ENCODE peak calls at places on chromosomes 2 and 18, in eight cellular contexts. D is Jurkat, Clone E6-1; P is activated T-helper 9 cell treated with anti-CD3 and anti-CD28 coated beads, Interleukin-2, amount 50 U/mL, for 16 hours; A is dorsolateral prefrontal cortex; M is midbrain; B is RWPE1; S is Panc1; G is activated CD4-positive, alpha-beta T cell treated with anti-CD3 and anti-CD28 coated beads for 4 hours. W is an unnamed sample.

GRCh38 chr18:1604751-1605150 is 700.1 kb downstream of the ADCYAP1 start:
- DNase-seq in D (no peak), A (no peak), G (no peak), S (no peak), M (no peak), P (no peak), B (no peak), W (no peak)

GRCh38 chr2:179963626-179964025 is 43.5 kb downstream of the CWC22 start:
- DNase-seq in P (no peak), G (no peak), S (no peak), B (peak; percentile 45), M (no peak), A (no peak), D (no peak), W (peak; percentile 48)

GRCh38 chr2:183038341-183039300 is at the start of gene NCKAP1:
- DNase-seq in M (peak; percentile 85), S (no peak), P (peak; percentile 85), B (peak; percentile 79), A (peak; percentile 88), D (peak; percentile 32), G (peak; percentile 81), W (peak; percentile 87)

GRCh38 chr2:45567974-45568789 is 42.9 kb downstream of the SRBD1 start:
- DNase-seq in P (no peak), G (no peak), A (no peak), S (no peak), D (peak; percentile 78), B (no peak), M (peak; percentile 3), W (no peak)

GRCh38 chr18:11316546-11316945 is 167.2 kb upstream of the PIEZO2 start:
- DNase-seq in A (no peak), S (no peak), P (no peak), B (no peak), D (no peak), M (no peak), G (no peak), W (no peak)

GRCh38 chr2:26196683-26197418 is 24.0 kb downstream of the GAREM2 start:
- DNase-seq in P (no peak), A (no peak), M (no peak), D (no peak), S (no peak), B (no peak), G (no peak), W (no peak)

GRCh38 chr2:207362716-207363115 is 167.0 kb upstream of the CREB1 start:
- DNase-seq in M (no peak), D (no peak), B (no peak), P (no peak), A (no peak), S (no peak), G (no peak), W (peak; percentile 49)

GRCh38 chr18:57275111-57275510 is 77.2 kb upstream of the ST8SIA3 start:
- DNase-seq in D (no peak), A (no peak), S (no peak), P (no peak), G (no peak), B (no peak), M (no peak), W (no peak)

GRCh38 chr2:74002515-74003391 is 18.0 kb downstream of the TET3 start:
- DNase-seq in M (peak; percentile 93), S (no peak), D (peak; percentile 53), P (peak; percentile 72), A (peak; percentile 95), B (peak; percentile 85), G (peak; percentile 78), W (peak; percentile 81)

GRCh38 chr2:127193164-127193947 is 26.7 kb downstream of the CYP27C1 start:
- DNase-seq in A (no peak), M (no peak), S (no peak), B (no peak), G (no peak), P (no peak), D (no peak), W (peak; percentile 66)

GRCh38 chr2:219247678-219248642 is 2.7 kb downstream of the STK16 start:
- DNase-seq in P (peak; percentile 43), G (peak; percentile 75), M (no peak), A (no peak), S (no peak), B (no peak), D (peak; percentile 93), W (no peak)

GRCh38 chr2:83022631-83023210 is 1436.4 kb downstream of the SUCLG1 start:
- DNase-seq in P (no peak), B (no peak), M (no peak), A (no peak), S (no peak), D (no peak), G (no peak), W (peak; percentile 1)

GRCh38 chr2:42141687-42142475 is 27.3 kb upstream of the EML4 start:
- DNase-seq in A (no peak), G (peak; percentile 45), B (no peak), P (no peak), S (no peak), M (peak; percentile 10), D (no peak), W (peak; percentile 87)

GRCh38 chr2:8520791-8521344 is 161.0 kb upstream of the ID2 start:
- DNase-seq in B (no peak), G (no peak), M (no peak), A (no peak), P (no peak), S (no peak), D (no peak), W (no peak)

GRCh38 chr2:66960161-66960560 is 437.0 kb upstream of the ETAA1 start:
- DNase-seq in S (no peak), A (no peak), B (no peak), G (no peak), P (no peak), M (no peak), D (no peak), W (no peak)

GRCh38 chr2:227301523-227301922 is 23.5 kb upstream of the MFF start:
- DNase-seq in D (no peak), M (no peak), S (no peak), G (no peak), P (no peak), B (no peak), A (no peak), W (no peak)

GRCh38 chr2:28753043-28753683 is 1.5 kb downstream of the PPP1CB start:
- DNase-seq in G (peak; percentile 51), P (peak; percentile 19), A (no peak), S (peak; percentile 70), B (peak; percentile 68), M (peak; percentile 7), D (peak; percentile 27), W (peak; percentile 66)

W was measured in AG10803.